ENCODE peak calls at places on chromosome 1, in seven cellular contexts. One of them, this sample, is unnamed.

GRCh38 chr1:6392081-6392879 is 1.3 kb downstream of the ACOT7 start:
- DNase-seq in A172: no peak
- DNase-seq in stimulated activated CD8-positive, alpha-beta memory T cell treated with anti-CD3 and anti-CD28 coated beads, Interleukin-7, amount 100 ng/mL, for 1 hour: no peak
- DNase-seq in Calu3: no peak
- DNase-seq in activated T-helper 1 cell treated with anti-CD3 and anti-CD28 coated beads, Interleukin-12 subunit alpha, Interleukin-12 subunit beta, Interleukin-2, Interleukin-4 antibody, amounts not matched to agents 30 ng/mL and 10 ng/mL and 1 ng/mL, durations not matched to agents 14 hours and 24 hours and 36 hours: no peak
- DNase-seq in dorsolateral prefrontal cortex: peak
- DNase-seq in stimulated activated CD4-positive, alpha-beta T cell treated with anti-CD3 and anti-CD28 coated beads, Interleukin-12 subunit alpha, Interleukin-12 subunit beta, amount 100 ng/mL, for 24 hours: no peak
- DNase-seq in this sample: peak

GRCh38 chr1:244730153-244730933 is 77.4 kb downstream of the DESI2 start:
- DNase-seq in A172: no peak
- DNase-seq in stimulated activated CD8-positive, alpha-beta memory T cell treated with anti-CD3 and anti-CD28 coated beads, Interleukin-7, amount 100 ng/mL, for 1 hour: no peak
- DNase-seq in Calu3: peak
- DNase-seq in activated T-helper 1 cell treated with anti-CD3 and anti-CD28 coated beads, Interleukin-12 subunit alpha, Interleukin-12 subunit beta, Interleukin-2, Interleukin-4 antibody, amounts not matched to agents 30 ng/mL and 10 ng/mL and 1 ng/mL, durations not matched to agents 14 hours and 24 hours and 36 hours: no peak
- DNase-seq in dorsolateral prefrontal cortex: no peak
- DNase-seq in stimulated activated CD4-positive, alpha-beta T cell treated with anti-CD3 and anti-CD28 coated beads, Interleukin-12 subunit alpha, Interleukin-12 subunit beta, amount 100 ng/mL, for 24 hours: no peak
- DNase-seq in this sample: peak

GRCh38 chr1:23210351-23210785 is 6.9 kb downstream of the HTR1D start:
- DNase-seq in A172: no peak
- DNase-seq in stimulated activated CD8-positive, alpha-beta memory T cell treated with anti-CD3 and anti-CD28 coated beads, Interleukin-7, amount 100 ng/mL, for 1 hour: no peak
- DNase-seq in Calu3: peak
- DNase-seq in activated T-helper 1 cell treated with anti-CD3 and anti-CD28 coated beads, Interleukin-12 subunit alpha, Interleukin-12 subunit beta, Interleukin-2, Interleukin-4 antibody, amounts not matched to agents 30 ng/mL and 10 ng/mL and 1 ng/mL, durations not matched to agents 14 hours and 24 hours and 36 hours: no peak
- DNase-seq in dorsolateral prefrontal cortex: no peak
- DNase-seq in stimulated activated CD4-positive, alpha-beta T cell treated with anti-CD3 and anti-CD28 coated beads, Interleukin-12 subunit alpha, Interleukin-12 subunit beta, amount 100 ng/mL, for 24 hours: no peak
- DNase-seq in this sample: peak

GRCh38 chr1:1487701-1488100 is 16.1 kb downstream of the ATAD3B start:
- DNase-seq in A172: no peak
- DNase-seq in stimulated activated CD8-positive, alpha-beta memory T cell treated with anti-CD3 and anti-CD28 coated beads, Interleukin-7, amount 100 ng/mL, for 1 hour: no peak
- DNase-seq in Calu3: no peak
- DNase-seq in activated T-helper 1 cell treated with anti-CD3 and anti-CD28 coated beads, Interleukin-12 subunit alpha, Interleukin-12 subunit beta, Interleukin-2, Interleukin-4 antibody, amounts not matched to agents 30 ng/mL and 10 ng/mL and 1 ng/mL, durations not matched to agents 14 hours and 24 hours and 36 hours: no peak
- DNase-seq in dorsolateral prefrontal cortex: no peak
- DNase-seq in stimulated activated CD4-positive, alpha-beta T cell treated with anti-CD3 and anti-CD28 coated beads, Interleukin-12 subunit alpha, Interleukin-12 subunit beta, amount 100 ng/mL, for 24 hours: no peak
- DNase-seq in this sample: no peak

GRCh38 chr1:66751160-66751559 is 1.1 kb upstream of the DYNLT5 start:
- DNase-seq in A172: no peak
- DNase-seq in stimulated activated CD8-positive, alpha-beta memory T cell treated with anti-CD3 and anti-CD28 coated beads, Interleukin-7, amount 100 ng/mL, for 1 hour: no peak
- DNase-seq in Calu3: no peak
- DNase-seq in activated T-helper 1 cell treated with anti-CD3 and anti-CD28 coated beads, Interleukin-12 subunit alpha, Interleukin-12 subunit beta, Interleukin-2, Interleukin-4 antibody, amounts not matched to agents 30 ng/mL and 10 ng/mL and 1 ng/mL, durations not matched to agents 14 hours and 24 hours and 36 hours: no peak
- DNase-seq in dorsolateral prefrontal cortex: no peak
- DNase-seq in stimulated activated CD4-positive, alpha-beta T cell treated with anti-CD3 and anti-CD28 coated beads, Interleukin-12 subunit alpha, Interleukin-12 subunit beta, amount 100 ng/mL, for 24 hours: no peak
- DNase-seq in this sample: no peak

GRCh38 chr1:4975856-4976255 is 321.4 kb downstream of the AJAP1 start:
- DNase-seq in A172: no peak
- DNase-seq in stimulated activated CD8-positive, alpha-beta memory T cell treated with anti-CD3 and anti-CD28 coated beads, Interleukin-7, amount 100 ng/mL, for 1 hour: no peak
- DNase-seq in Calu3: no peak
- DNase-seq in activated T-helper 1 cell treated with anti-CD3 and anti-CD28 coated beads, Interleukin-12 subunit alpha, Interleukin-12 subunit beta, Interleukin-2, Interleukin-4 antibody, amounts not matched to agents 30 ng/mL and 10 ng/mL and 1 ng/mL, durations not matched to agents 14 hours and 24 hours and 36 hours: no peak
- DNase-seq in dorsolateral prefrontal cortex: no peak
- DNase-seq in stimulated activated CD4-positive, alpha-beta T cell treated with anti-CD3 and anti-CD28 coated beads, Interleukin-12 subunit alpha, Interleukin-12 subunit beta, amount 100 ng/mL, for 24 hours: no peak
- DNase-seq in this sample: no peak

GRCh38 chr1:204463125-204464060 is 31.2 kb downstream of the PIK3C2B start:
- DNase-seq in A172: no peak
- DNase-seq in stimulated activated CD8-positive, alpha-beta memory T cell treated with anti-CD3 and anti-CD28 coated beads, Interleukin-7, amount 100 ng/mL, for 1 hour: no peak
- DNase-seq in Calu3: no peak
- DNase-seq in activated T-helper 1 cell treated with anti-CD3 and anti-CD28 coated beads, Interleukin-12 subunit alpha, Interleukin-12 subunit beta, Interleukin-2, Interleukin-4 antibody, amounts not matched to agents 30 ng/mL and 10 ng/mL and 1 ng/mL, durations not matched to agents 14 hours and 24 hours and 36 hours: no peak
- DNase-seq in dorsolateral prefrontal cortex: no peak
- DNase-seq in stimulated activated CD4-positive, alpha-beta T cell treated with anti-CD3 and anti-CD28 coated beads, Interleukin-12 subunit alpha, Interleukin-12 subunit beta, amount 100 ng/mL, for 24 hours: no peak
- DNase-seq in this sample: no peak

GRCh38 chr1:7386226-7387052 is 384.7 kb upstream of the VAMP3 start:
- DNase-seq in A172: no peak
- DNase-seq in stimulated activated CD8-positive, alpha-beta memory T cell treated with anti-CD3 and anti-CD28 coated beads, Interleukin-7, amount 100 ng/mL, for 1 hour: no peak
- DNase-seq in Calu3: no peak
- DNase-seq in activated T-helper 1 cell treated with anti-CD3 and anti-CD28 coated beads, Interleukin-12 subunit alpha, Interleukin-12 subunit beta, Interleukin-2, Interleukin-4 antibody, amounts not matched to agents 30 ng/mL and 10 ng/mL and 1 ng/mL, durations not matched to agents 14 hours and 24 hours and 36 hours: no peak
- DNase-seq in dorsolateral prefrontal cortex: no peak
- DNase-seq in stimulated activated CD4-positive, alpha-beta T cell treated with anti-CD3 and anti-CD28 coated beads, Interleukin-12 subunit alpha, Interleukin-12 subunit beta, amount 100 ng/mL, for 24 hours: no peak
- DNase-seq in this sample: no peak

GRCh38 chr1:74767490-74767889 is 34.5 kb downstream of the TYW3 start:
- DNase-seq in A172: peak
- DNase-seq in stimulated activated CD8-positive, alpha-beta memory T cell treated with anti-CD3 and anti-CD28 coated beads, Interleukin-7, amount 100 ng/mL, for 1 hour: no peak
- DNase-seq in Calu3: peak
- DNase-seq in activated T-helper 1 cell treated with anti-CD3 and anti-CD28 coated beads, Interleukin-12 subunit alpha, Interleukin-12 subunit beta, Interleukin-2, Interleukin-4 antibody, amounts not matched to agents 30 ng/mL and 10 ng/mL and 1 ng/mL, durations not matched to agents 14 hours and 24 hours and 36 hours: no peak
- DNase-seq in dorsolateral prefrontal cortex: no peak
- DNase-seq in stimulated activated CD4-positive, alpha-beta T cell treated with anti-CD3 and anti-CD28 coated beads, Interleukin-12 subunit alpha, Interleukin-12 subunit beta, amount 100 ng/mL, for 24 hours: no peak
- DNase-seq in this sample: peak

This sample was measured in PC-3.